ENCODE peak calls at places on chromosomes 12 and 14, in eight cellular contexts. One of them, this sample, is unnamed.

GRCh38 chr14:21860172-21860571 is 186.6 kb upstream of the OR4E1 start:
- DNase-seq in COR-L47: no peak
- DNase-seq in left ventricle myocardium inferior: no peak
- DNase-seq in NCI-H1105 treated with DMSO at 0.1 percent for 48 hours: no peak
- DNase-seq in T-helper 17 cell: no peak
- DNase-seq in stimulated activated CD8-positive, alpha-beta memory T cell treated with anti-CD3 and anti-CD28 coated beads, Interleukin-4, amount 100 ng/mL, for 48 hours: peak; percentile 52
- DNase-seq in hippocampal formation: no peak
- DNase-seq in NCI-H1694 treated with DMSO at 0.1 percent for 48 hours: peak; percentile 3
- DNase-seq in this sample: peak; percentile 58

GRCh38 chr12:102642199-102642598 is 161.8 kb upstream of the IGF1 start:
- DNase-seq in T-helper 17 cell: no peak
- DNase-seq in NCI-H1694 treated with DMSO at 0.1 percent for 48 hours: no peak
- DNase-seq in stimulated activated CD8-positive, alpha-beta memory T cell treated with anti-CD3 and anti-CD28 coated beads, Interleukin-4, amount 100 ng/mL, for 48 hours: no peak
- DNase-seq in hippocampal formation: no peak
- DNase-seq in left ventricle myocardium inferior: no peak
- DNase-seq in NCI-H1105 treated with DMSO at 0.1 percent for 48 hours: no peak
- DNase-seq in COR-L47: no peak
- DNase-seq in this sample: no peak

GRCh38 chr14:20446889-20447288 is 7.7 kb downstream of the OSGEP start:
- DNase-seq in T-helper 17 cell: no peak
- DNase-seq in COR-L47: no peak
- DNase-seq in NCI-H1694 treated with DMSO at 0.1 percent for 48 hours: no peak
- DNase-seq in NCI-H1105 treated with DMSO at 0.1 percent for 48 hours: no peak
- DNase-seq in hippocampal formation: no peak
- DNase-seq in stimulated activated CD8-positive, alpha-beta memory T cell treated with anti-CD3 and anti-CD28 coated beads, Interleukin-4, amount 100 ng/mL, for 48 hours: no peak
- DNase-seq in left ventricle myocardium inferior: no peak
- DNase-seq in this sample: no peak

GRCh38 chr12:15534322-15534721 is 212.0 kb downstream of the PTPRO start:
- DNase-seq in T-helper 17 cell: no peak
- DNase-seq in NCI-H1694 treated with DMSO at 0.1 percent for 48 hours: no peak
- DNase-seq in NCI-H1105 treated with DMSO at 0.1 percent for 48 hours: no peak
- DNase-seq in left ventricle myocardium inferior: no peak
- DNase-seq in hippocampal formation: no peak
- DNase-seq in stimulated activated CD8-positive, alpha-beta memory T cell treated with anti-CD3 and anti-CD28 coated beads, Interleukin-4, amount 100 ng/mL, for 48 hours: no peak
- DNase-seq in COR-L47: no peak
- DNase-seq in this sample: peak; percentile 17

GRCh38 chr12:122995503-122996187 is 15.2 kb downstream of the ARL6IP4 start:
- DNase-seq in left ventricle myocardium inferior: peak; percentile 57
- DNase-seq in NCI-H1694 treated with DMSO at 0.1 percent for 48 hours: no peak
- DNase-seq in stimulated activated CD8-positive, alpha-beta memory T cell treated with anti-CD3 and anti-CD28 coated beads, Interleukin-4, amount 100 ng/mL, for 48 hours: no peak
- DNase-seq in T-helper 17 cell: no peak
- DNase-seq in hippocampal formation: no peak
- DNase-seq in NCI-H1105 treated with DMSO at 0.1 percent for 48 hours: no peak
- DNase-seq in COR-L47: no peak
- DNase-seq in this sample: no peak

GRCh38 chr14:74478996-74479635 is 14.0 kb downstream of the NPC2 start:
- DNase-seq in COR-L47: no peak
- DNase-seq in hippocampal formation: peak; percentile 23
- DNase-seq in T-helper 17 cell: no peak
- DNase-seq in NCI-H1105 treated with DMSO at 0.1 percent for 48 hours: peak; percentile 37
- DNase-seq in stimulated activated CD8-positive, alpha-beta memory T cell treated with anti-CD3 and anti-CD28 coated beads, Interleukin-4, amount 100 ng/mL, for 48 hours: no peak
- DNase-seq in left ventricle myocardium inferior: no peak
- DNase-seq in NCI-H1694 treated with DMSO at 0.1 percent for 48 hours: peak; percentile 81
- DNase-seq in this sample: no peak

GRCh38 chr12:50842637-50843493 is at the start of gene TMPRSS12:
- DNase-seq in NCI-H1694 treated with DMSO at 0.1 percent for 48 hours: no peak
- DNase-seq in left ventricle myocardium inferior: no peak
- DNase-seq in NCI-H1105 treated with DMSO at 0.1 percent for 48 hours: no peak
- DNase-seq in COR-L47: no peak
- DNase-seq in stimulated activated CD8-positive, alpha-beta memory T cell treated with anti-CD3 and anti-CD28 coated beads, Interleukin-4, amount 100 ng/mL, for 48 hours: no peak
- DNase-seq in hippocampal formation: no peak
- DNase-seq in T-helper 17 cell: no peak
- DNase-seq in this sample: no peak

GRCh38 chr12:32116897-32117296 is 10.2 kb downstream of the BICD1 start:
- DNase-seq in stimulated activated CD8-positive, alpha-beta memory T cell treated with anti-CD3 and anti-CD28 coated beads, Interleukin-4, amount 100 ng/mL, for 48 hours: no peak
- DNase-seq in NCI-H1694 treated with DMSO at 0.1 percent for 48 hours: no peak
- DNase-seq in left ventricle myocardium inferior: no peak
- DNase-seq in hippocampal formation: no peak
- DNase-seq in COR-L47: no peak
- DNase-seq in T-helper 17 cell: no peak
- DNase-seq in NCI-H1105 treated with DMSO at 0.1 percent for 48 hours: no peak
- DNase-seq in this sample: no peak

GRCh38 chr12:110689002-110689600 is at the start of gene HVCN1:
- DNase-seq in NCI-H1105 treated with DMSO at 0.1 percent for 48 hours: no peak
- DNase-seq in T-helper 17 cell: peak; percentile 38
- DNase-seq in stimulated activated CD8-positive, alpha-beta memory T cell treated with anti-CD3 and anti-CD28 coated beads, Interleukin-4, amount 100 ng/mL, for 48 hours: peak; percentile 46
- DNase-seq in NCI-H1694 treated with DMSO at 0.1 percent for 48 hours: no peak
- DNase-seq in COR-L47: no peak
- DNase-seq in left ventricle myocardium inferior: peak; percentile 73
- DNase-seq in hippocampal formation: no peak
- DNase-seq in this sample: no peak

GRCh38 chr14:101198398-101199027 is 295.0 kb upstream of the RTL1 start:
- DNase-seq in NCI-H1694 treated with DMSO at 0.1 percent for 48 hours: no peak
- DNase-seq in hippocampal formation: no peak
- DNase-seq in left ventricle myocardium inferior: no peak
- DNase-seq in stimulated activated CD8-positive, alpha-beta memory T cell treated with anti-CD3 and anti-CD28 coated beads, Interleukin-4, amount 100 ng/mL, for 48 hours: peak; percentile 10
- DNase-seq in NCI-H1105 treated with DMSO at 0.1 percent for 48 hours: no peak
- DNase-seq in COR-L47: no peak
- DNase-seq in T-helper 17 cell: no peak
- DNase-seq in this sample: no peak

GRCh38 chr14:77458249-77458950 is 507 bp downstream of the AHSA1 start:
- DNase-seq in T-helper 17 cell: no peak
- DNase-seq in COR-L47: peak; percentile 4
- DNase-seq in stimulated activated CD8-positive, alpha-beta memory T cell treated with anti-CD3 and anti-CD28 coated beads, Interleukin-4, amount 100 ng/mL, for 48 hours: peak; percentile 50
- DNase-seq in hippocampal formation: peak; percentile 8
- DNase-seq in left ventricle myocardium inferior: no peak
- DNase-seq in NCI-H1694 treated with DMSO at 0.1 percent for 48 hours: peak; percentile 61
- DNase-seq in NCI-H1105 treated with DMSO at 0.1 percent for 48 hours: peak; percentile 34
- DNase-seq in this sample: peak; percentile 83

GRCh38 chr14:100638211-100638855 is 51.1 kb upstream of the BEGAIN start:
- DNase-seq in stimulated activated CD8-positive, alpha-beta memory T cell treated with anti-CD3 and anti-CD28 coated beads, Interleukin-4, amount 100 ng/mL, for 48 hours: no peak
- DNase-seq in NCI-H1694 treated with DMSO at 0.1 percent for 48 hours: no peak
- DNase-seq in NCI-H1105 treated with DMSO at 0.1 percent for 48 hours: no peak
- DNase-seq in T-helper 17 cell: no peak
- DNase-seq in hippocampal formation: no peak
- DNase-seq in COR-L47: no peak
- DNase-seq in left ventricle myocardium inferior: no peak
- DNase-seq in this sample: no peak

GRCh38 chr12:122148657-122149056 is 25.4 kb downstream of the IL31 start:
- DNase-seq in T-helper 17 cell: no peak
- DNase-seq in hippocampal formation: no peak
- DNase-seq in COR-L47: no peak
- DNase-seq in NCI-H1694 treated with DMSO at 0.1 percent for 48 hours: no peak
- DNase-seq in NCI-H1105 treated with DMSO at 0.1 percent for 48 hours: no peak
- DNase-seq in left ventricle myocardium inferior: no peak
- DNase-seq in stimulated activated CD8-positive, alpha-beta memory T cell treated with anti-CD3 and anti-CD28 coated beads, Interleukin-4, amount 100 ng/mL, for 48 hours: no peak
- DNase-seq in this sample: no peak

GRCh38 chr12:87253157-87253556 is 776.0 kb downstream of the C12orf50 start:
- DNase-seq in stimulated activated CD8-positive, alpha-beta memory T cell treated with anti-CD3 and anti-CD28 coated beads, Interleukin-4, amount 100 ng/mL, for 48 hours: no peak
- DNase-seq in NCI-H1105 treated with DMSO at 0.1 percent for 48 hours: no peak
- DNase-seq in hippocampal formation: no peak
- DNase-seq in T-helper 17 cell: no peak
- DNase-seq in left ventricle myocardium inferior: no peak
- DNase-seq in COR-L47: no peak
- DNase-seq in NCI-H1694 treated with DMSO at 0.1 percent for 48 hours: no peak
- DNase-seq in this sample: no peak

GRCh38 chr12:1590083-1590979 is 4.0 kb downstream of the FBXL14 start:
- DNase-seq in hippocampal formation: peak; percentile 69
- DNase-seq in left ventricle myocardium inferior: no peak
- DNase-seq in COR-L47: no peak
- DNase-seq in T-helper 17 cell: no peak
- DNase-seq in NCI-H1694 treated with DMSO at 0.1 percent for 48 hours: no peak
- DNase-seq in stimulated activated CD8-positive, alpha-beta memory T cell treated with anti-CD3 and anti-CD28 coated beads, Interleukin-4, amount 100 ng/mL, for 48 hours: no peak
- DNase-seq in NCI-H1105 treated with DMSO at 0.1 percent for 48 hours: no peak
- DNase-seq in this sample: no peak

GRCh38 chr14:77375164-77375950 is 1.5 kb downstream of the TMED8 start:
- DNase-seq in stimulated activated CD8-positive, alpha-beta memory T cell treated with anti-CD3 and anti-CD28 coated beads, Interleukin-4, amount 100 ng/mL, for 48 hours: no peak
- DNase-seq in hippocampal formation: no peak
- DNase-seq in NCI-H1694 treated with DMSO at 0.1 percent for 48 hours: no peak
- DNase-seq in left ventricle myocardium inferior: no peak
- DNase-seq in T-helper 17 cell: no peak
- DNase-seq in NCI-H1105 treated with DMSO at 0.1 percent for 48 hours: no peak
- DNase-seq in COR-L47: no peak
- DNase-seq in this sample: peak; percentile 59

GRCh38 chr12:26286186-26286585 is 90.8 kb downstream of the SSPN start:
- DNase-seq in NCI-H1105 treated with DMSO at 0.1 percent for 48 hours: no peak
- DNase-seq in stimulated activated CD8-positive, alpha-beta memory T cell treated with anti-CD3 and anti-CD28 coated beads, Interleukin-4, amount 100 ng/mL, for 48 hours: no peak
- DNase-seq in COR-L47: no peak
- DNase-seq in NCI-H1694 treated with DMSO at 0.1 percent for 48 hours: no peak
- DNase-seq in hippocampal formation: peak; percentile 23
- DNase-seq in T-helper 17 cell: no peak
- DNase-seq in left ventricle myocardium inferior: no peak
- DNase-seq in this sample: no peak

GRCh38 chr12:54005531-54005852 is 3.3 kb upstream of the HOXC8 start:
- DNase-seq in stimulated activated CD8-positive, alpha-beta memory T cell treated with anti-CD3 and anti-CD28 coated beads, Interleukin-4, amount 100 ng/mL, for 48 hours: no peak
- DNase-seq in COR-L47: no peak
- DNase-seq in hippocampal formation: no peak
- DNase-seq in NCI-H1694 treated with DMSO at 0.1 percent for 48 hours: no peak
- DNase-seq in T-helper 17 cell: no peak
- DNase-seq in NCI-H1105 treated with DMSO at 0.1 percent for 48 hours: no peak
- DNase-seq in left ventricle myocardium inferior: no peak
- DNase-seq in this sample: no peak

GRCh38 chr14:95522116-95522515 is 5.7 kb upstream of the SYNE3 start:
- DNase-seq in NCI-H1105 treated with DMSO at 0.1 percent for 48 hours: no peak
- DNase-seq in NCI-H1694 treated with DMSO at 0.1 percent for 48 hours: no peak
- DNase-seq in hippocampal formation: no peak
- DNase-seq in stimulated activated CD8-positive, alpha-beta memory T cell treated with anti-CD3 and anti-CD28 coated beads, Interleukin-4, amount 100 ng/mL, for 48 hours: no peak
- DNase-seq in left ventricle myocardium inferior: no peak
- DNase-seq in T-helper 17 cell: no peak
- DNase-seq in COR-L47: no peak
- DNase-seq in this sample: no peak

GRCh38 chr12:9331218-9331626 is 123.0 kb upstream of the PZP start:
- DNase-seq in NCI-H1105 treated with DMSO at 0.1 percent for 48 hours: peak; percentile 41
- DNase-seq in stimulated activated CD8-positive, alpha-beta memory T cell treated with anti-CD3 and anti-CD28 coated beads, Interleukin-4, amount 100 ng/mL, for 48 hours: peak; percentile 88
- DNase-seq in hippocampal formation: peak; percentile 28
- DNase-seq in T-helper 17 cell: peak; percentile 48
- DNase-seq in NCI-H1694 treated with DMSO at 0.1 percent for 48 hours: peak; percentile 41
- DNase-seq in COR-L47: no peak
- DNase-seq in left ventricle myocardium inferior: peak; percentile 62
- DNase-seq in this sample: peak; percentile 77

GRCh38 chr14:85300119-85300518 is 229.8 kb upstream of the FLRT2 start:
- DNase-seq in T-helper 17 cell: no peak
- DNase-seq in stimulated activated CD8-positive, alpha-beta memory T cell treated with anti-CD3 and anti-CD28 coated beads, Interleukin-4, amount 100 ng/mL, for 48 hours: no peak
- DNase-seq in left ventricle myocardium inferior: no peak
- DNase-seq in hippocampal formation: no peak
- DNase-seq in COR-L47: no peak
- DNase-seq in NCI-H1694 treated with DMSO at 0.1 percent for 48 hours: no peak
- DNase-seq in NCI-H1105 treated with DMSO at 0.1 percent for 48 hours: peak; percentile 6
- DNase-seq in this sample: no peak

GRCh38 chr14:79363291-79363690 is 848.0 kb downstream of the DIO2 start:
- DNase-seq in NCI-H1694 treated with DMSO at 0.1 percent for 48 hours: no peak
- DNase-seq in COR-L47: no peak
- DNase-seq in hippocampal formation: no peak
- DNase-seq in NCI-H1105 treated with DMSO at 0.1 percent for 48 hours: peak; percentile 14
- DNase-seq in stimulated activated CD8-positive, alpha-beta memory T cell treated with anti-CD3 and anti-CD28 coated beads, Interleukin-4, amount 100 ng/mL, for 48 hours: no peak
- DNase-seq in left ventricle myocardium inferior: no peak
- DNase-seq in T-helper 17 cell: no peak
- DNase-seq in this sample: no peak

GRCh38 chr14:89507926-89508460 is 91.0 kb upstream of the FOXN3 start:
- DNase-seq in stimulated activated CD8-positive, alpha-beta memory T cell treated with anti-CD3 and anti-CD28 coated beads, Interleukin-4, amount 100 ng/mL, for 48 hours: no peak
- DNase-seq in hippocampal formation: no peak
- DNase-seq in NCI-H1694 treated with DMSO at 0.1 percent for 48 hours: no peak
- DNase-seq in T-helper 17 cell: no peak
- DNase-seq in left ventricle myocardium inferior: no peak
- DNase-seq in NCI-H1105 treated with DMSO at 0.1 percent for 48 hours: no peak
- DNase-seq in COR-L47: no peak
- DNase-seq in this sample: no peak

GRCh38 chr12:92098594-92099370 is 46.9 kb downstream of the BTG1 start:
- DNase-seq in NCI-H1105 treated with DMSO at 0.1 percent for 48 hours: no peak
- DNase-seq in left ventricle myocardium inferior: no peak
- DNase-seq in NCI-H1694 treated with DMSO at 0.1 percent for 48 hours: no peak
- DNase-seq in T-helper 17 cell: no peak
- DNase-seq in stimulated activated CD8-positive, alpha-beta memory T cell treated with anti-CD3 and anti-CD28 coated beads, Interleukin-4, amount 100 ng/mL, for 48 hours: no peak
- DNase-seq in hippocampal formation: no peak
- DNase-seq in COR-L47: no peak
- DNase-seq in this sample: no peak

GRCh38 chr14:90489916-90490726 is 93.3 kb downstream of the CALM1 start:
- DNase-seq in hippocampal formation: no peak
- DNase-seq in COR-L47: no peak
- DNase-seq in NCI-H1694 treated with DMSO at 0.1 percent for 48 hours: no peak
- DNase-seq in stimulated activated CD8-positive, alpha-beta memory T cell treated with anti-CD3 and anti-CD28 coated beads, Interleukin-4, amount 100 ng/mL, for 48 hours: no peak
- DNase-seq in left ventricle myocardium inferior: no peak
- DNase-seq in NCI-H1105 treated with DMSO at 0.1 percent for 48 hours: no peak
- DNase-seq in T-helper 17 cell: no peak
- DNase-seq in this sample: peak; percentile 15

GRCh38 chr12:88242161-88242925 is 100.2 kb downstream of the TMTC3 start:
- DNase-seq in hippocampal formation: no peak
- DNase-seq in NCI-H1105 treated with DMSO at 0.1 percent for 48 hours: no peak
- DNase-seq in T-helper 17 cell: no peak
- DNase-seq in stimulated activated CD8-positive, alpha-beta memory T cell treated with anti-CD3 and anti-CD28 coated beads, Interleukin-4, amount 100 ng/mL, for 48 hours: no peak
- DNase-seq in left ventricle myocardium inferior: no peak
- DNase-seq in COR-L47: no peak
- DNase-seq in NCI-H1694 treated with DMSO at 0.1 percent for 48 hours: no peak
- DNase-seq in this sample: no peak

GRCh38 chr14:33655421-33655820 is 295.5 kb downstream of the EGLN3 start:
- DNase-seq in stimulated activated CD8-positive, alpha-beta memory T cell treated with anti-CD3 and anti-CD28 coated beads, Interleukin-4, amount 100 ng/mL, for 48 hours: no peak
- DNase-seq in NCI-H1105 treated with DMSO at 0.1 percent for 48 hours: no peak
- DNase-seq in COR-L47: no peak
- DNase-seq in left ventricle myocardium inferior: no peak
- DNase-seq in hippocampal formation: no peak
- DNase-seq in T-helper 17 cell: no peak
- DNase-seq in NCI-H1694 treated with DMSO at 0.1 percent for 48 hours: no peak
- DNase-seq in this sample: no peak

GRCh38 chr12:116642101-116642500 is 82.9 kb downstream of the MAP1LC3B2 start:
- DNase-seq in hippocampal formation: no peak
- DNase-seq in COR-L47: no peak
- DNase-seq in NCI-H1694 treated with DMSO at 0.1 percent for 48 hours: no peak
- DNase-seq in NCI-H1105 treated with DMSO at 0.1 percent for 48 hours: no peak
- DNase-seq in stimulated activated CD8-positive, alpha-beta memory T cell treated with anti-CD3 and anti-CD28 coated beads, Interleukin-4, amount 100 ng/mL, for 48 hours: no peak
- DNase-seq in left ventricle myocardium inferior: no peak
- DNase-seq in T-helper 17 cell: no peak
- DNase-seq in this sample: no peak

GRCh38 chr14:74549588-74549987 is 56.0 kb downstream of the ISCA2 start:
- DNase-seq in COR-L47: no peak
- DNase-seq in T-helper 17 cell: no peak
- DNase-seq in stimulated activated CD8-positive, alpha-beta memory T cell treated with anti-CD3 and anti-CD28 coated beads, Interleukin-4, amount 100 ng/mL, for 48 hours: no peak
- DNase-seq in hippocampal formation: no peak
- DNase-seq in NCI-H1105 treated with DMSO at 0.1 percent for 48 hours: no peak
- DNase-seq in NCI-H1694 treated with DMSO at 0.1 percent for 48 hours: no peak
- DNase-seq in left ventricle myocardium inferior: no peak
- DNase-seq in this sample: no peak

GRCh38 chr12:128026696-128027574 is 240.0 kb upstream of the TMEM132C start:
- DNase-seq in COR-L47: no peak
- DNase-seq in NCI-H1694 treated with DMSO at 0.1 percent for 48 hours: no peak
- DNase-seq in T-helper 17 cell: no peak
- DNase-seq in left ventricle myocardium inferior: no peak
- DNase-seq in stimulated activated CD8-positive, alpha-beta memory T cell treated with anti-CD3 and anti-CD28 coated beads, Interleukin-4, amount 100 ng/mL, for 48 hours: no peak
- DNase-seq in hippocampal formation: no peak
- DNase-seq in NCI-H1105 treated with DMSO at 0.1 percent for 48 hours: no peak
- DNase-seq in this sample: no peak

GRCh38 chr14:75504411-75504810 is 17.9 kb upstream of the BATF start:
- DNase-seq in hippocampal formation: no peak
- DNase-seq in left ventricle myocardium inferior: no peak
- DNase-seq in NCI-H1105 treated with DMSO at 0.1 percent for 48 hours: no peak
- DNase-seq in stimulated activated CD8-positive, alpha-beta memory T cell treated with anti-CD3 and anti-CD28 coated beads, Interleukin-4, amount 100 ng/mL, for 48 hours: no peak
- DNase-seq in T-helper 17 cell: no peak
- DNase-seq in COR-L47: no peak
- DNase-seq in NCI-H1694 treated with DMSO at 0.1 percent for 48 hours: no peak
- DNase-seq in this sample: no peak

This sample was measured in NAMALWA.